ENCODE peak calls at places on chromosomes 7 and 10, in five cellular contexts. V is epithelial cell of esophagus; H is stimulated activated CD8-positive, alpha-beta memory T cell treated with anti-CD3 and anti-CD28 coated beads, Interleukin-7, amount 100 ng/mL, for 24 hours; M is NCI-H1092; K is NCI-H1694 treated with DMSO at 0.1 percent for 48 hours. Q is an unnamed sample.
A peak's percentile ranks its signal among the peaks of the same experiment; 100 is the strongest.

GRCh38 chr10:84329094-84329611 is 764 bp downstream of the CCSER2 start:
- DNase-seq in V (peak; percentile 63), H (peak; percentile 37), M (no peak), K (peak; percentile 45), Q (peak; percentile 26)

GRCh38 chr7:117716707-117717294 is 156.4 kb downstream of the CTTNBP2 start:
- DNase-seq in V (no peak), H (no peak), M (no peak), K (no peak), Q (no peak)

GRCh38 chr7:1474736-1475135 is 15.5 kb upstream of the MICALL2 start:
- DNase-seq in V (peak; percentile 60), H (no peak), M (no peak), K (no peak), Q (no peak)

GRCh38 chr10:78686444-78687060 is 382.2 kb upstream of the ZMIZ1 start:
- DNase-seq in V (no peak), H (no peak), M (no peak), K (no peak), Q (no peak)

GRCh38 chr10:132421377-132422168 is 24.6 kb downstream of the PWWP2B start:
- DNase-seq in V (peak; percentile 50), H (no peak), M (no peak), K (no peak), Q (peak; percentile 26)

GRCh38 chr10:35781643-35782035 is 139.5 kb upstream of the FZD8 start:
- DNase-seq in V (peak; percentile 15), H (no peak), M (no peak), K (no peak), Q (peak; percentile 2)

GRCh38 chr7:73703985-73704639 is 15.4 kb downstream of the STX1A start:
- DNase-seq in V (peak; percentile 56), H (no peak), M (no peak), K (peak; percentile 10), Q (peak; percentile 24)

GRCh38 chr10:61635946-61636345 is 26.8 kb upstream of the CABCOCO1 start:
- DNase-seq in V (peak; percentile 69), H (no peak), M (no peak), K (no peak), Q (no peak)

GRCh38 chr10:72267819-72268404 is 5.8 kb upstream of the DDIT4 start:
- DNase-seq in V (no peak), H (no peak), M (no peak), K (no peak), Q (no peak)

GRCh38 chr7:81159402-81159801 is 240.6 kb upstream of the SEMA3C start:
- DNase-seq in V (peak; percentile 11), H (no peak), M (no peak), K (no peak), Q (no peak)

GRCh38 chr10:124962421-124962820 is 20.5 kb downstream of the ZRANB1 start:
- DNase-seq in V (no peak), H (no peak), M (no peak), K (no peak), Q (no peak)

GRCh38 chr7:74097937-74098614 is 14.5 kb downstream of the LIMK1 start:
- DNase-seq in V (peak; percentile 88), H (no peak), M (no peak), K (no peak), Q (no peak)

GRCh38 chr7:112584290-112584689 is 103.5 kb downstream of the LSMEM1 start:
- DNase-seq in V (peak; percentile 84), H (no peak), M (no peak), K (peak; percentile 21), Q (peak; percentile 9)

GRCh38 chr10:11793762-11794479 is 29.2 kb upstream of the PROSER2 start:
- DNase-seq in V (peak; percentile 92), H (no peak), M (no peak), K (no peak), Q (no peak)

GRCh38 chr10:90804354-90804753 is 53.5 kb downstream of the HTR7 start:
- DNase-seq in V (no peak), H (no peak), M (no peak), K (no peak), Q (no peak)

GRCh38 chr7:3067193-3067592 is 23.5 kb upstream of the CARD11 start:
- DNase-seq in V (no peak), H (no peak), M (no peak), K (no peak), Q (no peak)

GRCh38 chr10:79168231-79168630 is 99.5 kb downstream of the ZMIZ1 start:
- DNase-seq in V (no peak), H (no peak), M (no peak), K (no peak), Q (no peak)

GRCh38 chr10:13560597-13560996 is 26.2 kb upstream of the PRPF18 start:
- DNase-seq in V (no peak), H (no peak), M (no peak), K (no peak), Q (no peak)

GRCh38 chr7:6121141-6121540 is 90.0 kb downstream of the ANKRD61 start:
- DNase-seq in V (peak; percentile 48), H (no peak), M (no peak), K (no peak), Q (no peak)

GRCh38 chr10:3494879-3495230 is 290.2 kb downstream of the KLF6 start:
- DNase-seq in V (no peak), H (no peak), M (no peak), K (no peak), Q (no peak)

GRCh38 chr7:4725014-4725951 is 43.2 kb downstream of the FOXK1 start:
- DNase-seq in V (peak; percentile 69), H (no peak), M (peak; percentile 53), K (no peak), Q (no peak)

GRCh38 chr7:81462672-81463071 is 307.2 kb downstream of the HGF start:
- DNase-seq in V (peak; percentile 75), H (no peak), M (no peak), K (no peak), Q (no peak)

GRCh38 chr10:76040107-76040829 is 608.8 kb downstream of the LRMDA start:
- DNase-seq in V (no peak), H (no peak), M (no peak), K (no peak), Q (no peak)

GRCh38 chr7:123600876-123601275 is 745 bp upstream of the ASB15 start:
- DNase-seq in V (no peak), H (no peak), M (no peak), K (no peak), Q (no peak)

GRCh38 chr7:137508437-137509175 is 165.1 kb upstream of the PTN start:
- DNase-seq in V (peak; percentile 76), H (no peak), M (no peak), K (no peak), Q (no peak)

GRCh38 chr10:101053516-101053915 is 8.3 kb upstream of the KAZALD1 start:
- DNase-seq in V (peak; percentile 13), H (no peak), M (no peak), K (no peak), Q (no peak)

GRCh38 chr7:780056-780455 is 52.2 kb upstream of the SUN1 start:
- DNase-seq in V (no peak), H (no peak), M (no peak), K (no peak), Q (no peak)

GRCh38 chr7:115679976-115680375 is 350.6 kb downstream of the TFEC start:
- DNase-seq in V (peak; percentile 69), H (no peak), M (peak; percentile 33), K (peak; percentile 43), Q (peak; percentile 33)

GRCh38 chr7:141355057-141355456 is 196.2 kb upstream of the AGK start:
- DNase-seq in V (no peak), H (no peak), M (no peak), K (no peak), Q (no peak)

GRCh38 chr7:143263266-143264195 is at the start of gene GSTK1:
- DNase-seq in V (peak; percentile 72), H (peak; percentile 68), M (peak; percentile 72), K (peak; percentile 15), Q (peak; percentile 65)

GRCh38 chr10:58773351-58773750 is 260.7 kb downstream of the BICC1 start:
- DNase-seq in V (no peak), H (no peak), M (no peak), K (no peak), Q (no peak)

GRCh38 chr10:14507156-14507555 is 176.4 kb upstream of the FRMD4A start:
- DNase-seq in V (no peak), H (no peak), M (no peak), K (no peak), Q (no peak)

GRCh38 chr10:21279217-21279575 is 246.3 kb downstream of the SKIDA1 start:
- DNase-seq in V (no peak), H (no peak), M (no peak), K (no peak), Q (no peak)

GRCh38 chr10:122861724-122862161 is 16.1 kb upstream of the CUZD1 start:
- DNase-seq in V (peak; percentile 71), H (no peak), M (no peak), K (no peak), Q (no peak)

GRCh38 chr7:131554880-131555516 is 1.4 kb downstream of the PODXL start:
- DNase-seq in V (no peak), H (no peak), M (no peak), K (no peak), Q (no peak)

GRCh38 chr10:79403441-79404230 is 41.8 kb downstream of the ZCCHC24 start:
- DNase-seq in V (no peak), H (no peak), M (no peak), K (no peak), Q (no peak)

Q was measured in NCI-H526 treated with DMSO at 0.1 percent for 48 hours.